ENCODE peak calls at places on chromosome 11, in nine cellular contexts. I, Q, N, H, K, T, L, W and F are unnamed samples.

GRCh38 chr11:106077609-106078517 is at the start of gene AASDHPPT:
- DNase-seq in I (no peak), Q (peak), N (peak), H (peak), K (no peak), T (no peak), L (peak), W (peak), F (peak)

GRCh38 chr11:115185507-115185906 is 318.7 kb downstream of the CADM1 start:
- DNase-seq in I (no peak), Q (no peak), N (no peak), H (no peak), K (no peak), T (no peak), L (no peak), W (no peak), F (no peak)

GRCh38 chr11:72828081-72828567 is 13.9 kb downstream of the ATG16L2 start:
- DNase-seq in I (no peak), Q (no peak), N (no peak), H (no peak), K (no peak), T (no peak), L (no peak), W (no peak), F (peak)

GRCh38 chr11:74154621-74155281 is 16.1 kb downstream of the C2CD3 start:
- DNase-seq in I (no peak), Q (no peak), N (no peak), H (no peak), K (no peak), T (no peak), L (no peak), W (no peak), F (no peak)

GRCh38 chr11:208177-208916 is 839 bp downstream of the RIC8A start:
- DNase-seq in I (peak), Q (peak), N (peak), H (peak), K (peak), T (peak), L (peak), W (peak), F (peak)

GRCh38 chr11:19508166-19508565 is 204.5 kb upstream of the NAV2 start:
- DNase-seq in I (peak), Q (peak), N (peak), H (peak), K (no peak), T (no peak), L (peak), W (peak), F (no peak)

GRCh38 chr11:132036751-132037466 is 666.5 kb downstream of the NTM start:
- DNase-seq in I (no peak), Q (no peak), N (no peak), H (no peak), K (no peak), T (no peak), L (no peak), W (no peak), F (no peak)

GRCh38 chr11:79237676-79238075 is 203.2 kb downstream of the TENM4 start:
- DNase-seq in I (no peak), Q (no peak), N (no peak), H (no peak), K (no peak), T (no peak), L (no peak), W (no peak), F (no peak)

GRCh38 chr11:46557684-46558151 is 36.1 kb downstream of the AMBRA1 start:
- DNase-seq in I (no peak), Q (no peak), N (no peak), H (peak), K (no peak), T (no peak), L (peak), W (no peak), F (no peak)

GRCh38 chr11:3156282-3156660 is 8.8 kb downstream of the OSBPL5 start:
- DNase-seq in I (no peak), Q (no peak), N (no peak), H (no peak), K (no peak), T (no peak), L (no peak), W (no peak), F (no peak)

GRCh38 chr11:106533046-106533445 is 455.6 kb downstream of the AASDHPPT start:
- DNase-seq in I (no peak), Q (no peak), N (no peak), H (no peak), K (no peak), T (no peak), L (no peak), W (no peak), F (no peak)

GRCh38 chr11:11608783-11609232 is 13.0 kb downstream of the GALNT18 start:
- DNase-seq in I (no peak), Q (no peak), N (no peak), H (no peak), K (no peak), T (no peak), L (no peak), W (peak), F (no peak)

GRCh38 chr11:101211407-101211975 is 81.9 kb upstream of the PGR start:
- DNase-seq in I (no peak), Q (no peak), N (no peak), H (no peak), K (no peak), T (no peak), L (no peak), W (no peak), F (no peak)

GRCh38 chr11:45410391-45411215 is 124.5 kb upstream of the SYT13 start:
- DNase-seq in I (no peak), Q (no peak), N (no peak), H (no peak), K (peak), T (no peak), L (no peak), W (no peak), F (no peak)

GRCh38 chr11:58562375-58562800 is 13.3 kb downstream of the LPXN start:
- DNase-seq in I (no peak), Q (no peak), N (no peak), H (no peak), K (no peak), T (no peak), L (peak), W (no peak), F (no peak)

GRCh38 chr11:133570376-133570775 is 38.1 kb upstream of the OPCML start:
- DNase-seq in I (no peak), Q (no peak), N (no peak), H (no peak), K (no peak), T (no peak), L (no peak), W (no peak), F (no peak)

GRCh38 chr11:133047036-133047800 is 485.1 kb downstream of the OPCML start:
- DNase-seq in I (no peak), Q (no peak), N (no peak), H (no peak), K (no peak), T (no peak), L (no peak), W (no peak), F (no peak)

GRCh38 chr11:66235141-66235540 is 33.3 kb upstream of the RAB1B start:
- DNase-seq in I (no peak), Q (no peak), N (no peak), H (no peak), K (no peak), T (no peak), L (no peak), W (no peak), F (no peak)

GRCh38 chr11:10495464-10495786 is 40.4 kb downstream of the AMPD3 start:
- DNase-seq in I (no peak), Q (no peak), N (no peak), H (no peak), K (no peak), T (no peak), L (no peak), W (no peak), F (no peak)

GRCh38 chr11:19939415-19939929 is 220.8 kb downstream of the DBX1 start:
- DNase-seq in I (no peak), Q (no peak), N (no peak), H (no peak), K (no peak), T (no peak), L (no peak), W (no peak), F (no peak)

GRCh38 chr11:65425105-65425970 is 2.7 kb downstream of the NEAT1 start:
- DNase-seq in I (peak), Q (no peak), N (no peak), H (peak), K (no peak), T (peak), L (no peak), W (peak), F (no peak)

GRCh38 chr11:128921790-128922189 is 20.9 kb downstream of the TP53AIP1 start:
- DNase-seq in I (no peak), Q (no peak), N (no peak), H (no peak), K (no peak), T (no peak), L (no peak), W (no peak), F (no peak)

GRCh38 chr11:89489930-89490329 is 1.2 kb downstream of the NOX4 start:
- DNase-seq in I (no peak), Q (no peak), N (no peak), H (no peak), K (no peak), T (no peak), L (no peak), W (no peak), F (no peak)

GRCh38 chr11:76291576-76292526 is 85.5 kb upstream of the WNT11 start:
- DNase-seq in I (no peak), Q (no peak), N (peak), H (no peak), K (no peak), T (no peak), L (peak), W (no peak), F (no peak)

GRCh38 chr11:68298659-68299516 is 13.5 kb upstream of the LRP5 start:
- DNase-seq in I (peak), Q (no peak), N (no peak), H (no peak), K (no peak), T (no peak), L (peak), W (no peak), F (no peak)

GRCh38 chr11:11842426-11843008 is 745 bp downstream of the USP47 start:
- DNase-seq in I (peak), Q (peak), N (peak), H (peak), K (no peak), T (peak), L (peak), W (peak), F (no peak)

GRCh38 chr11:19447150-19447566 is 206.4 kb upstream of the E2F8 start:
- DNase-seq in I (no peak), Q (no peak), N (no peak), H (no peak), K (no peak), T (no peak), L (no peak), W (no peak), F (no peak)

GRCh38 chr11:61041755-61042518 is 60.4 kb upstream of the CD5 start:
- DNase-seq in I (peak), Q (no peak), N (no peak), H (peak), K (no peak), T (no peak), L (no peak), W (no peak), F (peak)

GRCh38 chr11:125078516-125079140 is 15.5 kb downstream of the SLC37A2 start:
- DNase-seq in I (no peak), Q (no peak), N (no peak), H (no peak), K (no peak), T (no peak), L (no peak), W (no peak), F (peak)

GRCh38 chr11:34507156-34507555 is 6.4 kb downstream of the ELF5 start:
- DNase-seq in I (no peak), Q (no peak), N (no peak), H (no peak), K (no peak), T (no peak), L (no peak), W (no peak), F (no peak)

GRCh38 chr11:60740573-60740972 is 16.1 kb downstream of the MS4A18 start:
- DNase-seq in I (no peak), Q (no peak), N (no peak), H (no peak), K (no peak), T (no peak), L (no peak), W (no peak), F (no peak)

GRCh38 chr11:91257593-91258170 is 966.9 kb upstream of the FAT3 start:
- DNase-seq in I (no peak), Q (no peak), N (no peak), H (no peak), K (no peak), T (no peak), L (no peak), W (no peak), F (no peak)

GRCh38 chr11:26199341-26199740 is 132.6 kb upstream of the ANO3 start:
- DNase-seq in I (no peak), Q (no peak), N (no peak), H (no peak), K (no peak), T (no peak), L (no peak), W (no peak), F (no peak)

GRCh38 chr11:106031210-106031845 is 9.3 kb upstream of the MSANTD4 start:
- DNase-seq in I (no peak), Q (no peak), N (no peak), H (no peak), K (no peak), T (no peak), L (no peak), W (no peak), F (no peak)

GRCh38 chr11:17686185-17686980 is 33.0 kb upstream of the MYOD1 start:
- DNase-seq in I (no peak), Q (no peak), N (no peak), H (no peak), K (no peak), T (no peak), L (no peak), W (no peak), F (no peak)

GRCh38 chr11:61133956-61134662 is 27.1 kb downstream of the VPS37C start:
- DNase-seq in I (no peak), Q (no peak), N (no peak), H (no peak), K (no peak), T (no peak), L (no peak), W (no peak), F (no peak)

DNA sequence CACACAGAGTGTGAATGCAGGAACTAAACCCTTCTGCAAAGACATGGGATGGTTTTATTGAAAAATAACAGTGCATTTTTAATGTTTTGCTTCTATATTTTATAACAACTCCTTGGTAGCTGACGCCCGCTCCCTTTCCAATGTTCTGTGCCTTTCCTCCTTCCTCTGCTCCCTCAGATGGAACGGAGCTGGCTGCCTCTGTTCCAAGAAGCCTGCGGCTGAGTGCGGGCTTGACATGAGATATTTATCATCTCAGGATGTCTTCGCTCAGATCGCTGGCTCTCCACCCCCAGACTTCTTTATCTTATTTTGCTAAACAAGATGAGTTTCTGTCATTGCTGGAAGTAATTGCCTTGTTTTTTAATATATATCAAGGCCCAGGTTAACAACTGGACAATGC is 322.4 kb upstream of the B3GAT1 start:
- DNase-seq in I (no peak), Q (no peak), N (no peak), H (no peak), K (no peak), T (peak), L (no peak), W (no peak), F (no peak)
- TF ChIP-seq POLR2A in I (no peak), Q (no peak), N (no peak), H (no peak), K (no peak), T (no peak), L (no peak), W (no peak), F (no peak)

GRCh38 chr11:119421351-119421750 is 1.6 kb downstream of the THY1 start:
- DNase-seq in I (no peak), Q (no peak), N (no peak), H (no peak), K (no peak), T (no peak), L (no peak), W (no peak), F (no peak)
- H3K4me3 ChIP-seq in I (peak), Q (no peak), N (no peak), H (no peak), K (peak), T (peak), L (no peak), W (no peak), F (no peak)

DNA sequence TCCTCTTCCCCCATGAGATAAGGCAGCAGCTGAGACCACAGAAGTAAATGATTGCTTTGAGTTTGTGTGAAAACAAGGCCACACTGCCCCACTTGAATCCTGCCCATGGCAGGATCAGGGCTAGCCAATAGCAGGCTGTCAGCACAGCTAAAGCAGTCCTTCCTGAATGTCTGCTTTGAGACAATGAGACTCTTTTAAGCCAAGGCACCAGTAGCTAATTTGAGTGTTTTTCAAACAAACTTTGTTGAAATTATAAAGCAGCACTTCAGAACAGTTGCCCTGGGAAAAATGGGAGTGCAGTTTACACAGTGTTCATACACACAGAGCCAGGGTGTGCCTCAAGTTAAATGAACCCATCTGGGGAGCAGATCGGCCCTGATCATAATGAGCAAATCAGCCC is 103.5 kb upstream of the OR5AK2 start:
- DNase-seq in I (peak), Q (no peak), N (no peak), H (peak), K (no peak), T (no peak), L (peak), W (no peak), F (no peak)
- TF ChIP-seq EP300 in I (no peak), Q (no peak), N (no peak), H (no peak), K (no peak), T (no peak), L (no peak), W (no peak), F (no peak)

GRCh38 chr11:114085965-114086364 is 26.5 kb downstream of the ZBTB16 start:
- DNase-seq in I (peak), Q (no peak), N (no peak), H (peak), K (no peak), T (no peak), L (no peak), W (no peak), F (no peak)
- TF ChIP-seq POLR2A in I (no peak), Q (no peak), N (no peak), H (no peak), K (no peak), T (no peak), L (no peak), W (no peak), F (no peak)

DNA sequence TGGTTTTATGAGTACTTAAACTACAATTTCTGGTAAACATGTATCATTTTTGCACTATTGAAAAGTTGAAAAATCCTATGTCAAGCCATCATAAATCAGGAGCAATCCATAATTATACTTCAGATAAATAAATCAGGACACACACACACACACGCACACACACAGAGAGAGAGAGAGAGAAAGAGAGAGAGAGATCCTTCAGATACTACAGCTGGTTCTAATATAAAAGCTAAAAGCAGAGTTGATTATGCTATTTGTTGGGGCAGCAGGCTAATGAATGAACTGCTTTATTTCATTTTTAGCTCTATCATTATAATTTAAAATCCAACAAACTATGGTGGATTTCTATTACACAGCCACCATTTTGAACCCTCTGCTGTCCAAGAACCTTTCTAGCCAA is 322.4 kb upstream of the CCDC90B start:
- DNase-seq in I (no peak), Q (no peak), N (no peak), H (no peak), K (no peak), T (no peak), L (no peak), W (no peak), F (no peak)
- H3K4me3 ChIP-seq in I (no peak), Q (no peak), N (no peak), H (no peak), K (no peak), T (no peak), L (no peak), W (no peak), F (no peak)

DNA sequence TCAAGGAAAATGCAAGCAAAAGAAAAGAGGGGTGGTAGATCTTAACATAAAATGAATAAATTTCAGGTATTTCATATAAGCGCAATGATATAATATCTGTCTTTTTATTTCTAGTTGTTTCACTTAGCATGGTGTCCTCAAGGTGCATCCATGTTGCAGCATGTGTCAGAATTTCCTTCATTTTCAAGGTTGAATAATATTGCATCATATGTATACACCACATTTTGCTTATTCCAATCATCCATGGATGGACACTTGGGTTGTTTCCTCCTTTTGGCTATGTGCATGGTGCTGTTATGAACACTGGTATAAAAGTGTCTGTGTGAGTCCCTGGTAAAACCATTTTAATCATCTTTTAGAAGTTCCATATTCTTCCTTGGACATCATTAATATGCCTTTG is 7.0 kb upstream of the KDM4F start:
- DNase-seq in I (no peak), Q (no peak), N (no peak), H (no peak), K (no peak), T (no peak), L (no peak), W (no peak), F (no peak)
- TF ChIP-seq EP300 in I (no peak), Q (no peak), N (no peak), H (no peak), K (no peak), T (no peak), L (no peak), W (no peak), F (no peak)